ENCODE peak calls at places on chromosomes 3 and 15, in five cellular contexts. H is H1, S is neuronal stem cell, C is H9, W is mesenchymal stem cell. I is an unnamed sample.

GRCh38 chr3:171646357-171647133 is 163.7 kb downstream of the PLD1 start:
- DNase-seq in H (no peak), S (peak; percentile 9), C (no peak), W (peak; percentile 69), I (peak; percentile 15)

GRCh38 chr3:160447544-160447943 is 2.0 kb downstream of the TRIM59 start:
- DNase-seq in H (no peak), S (no peak), C (no peak), W (peak; percentile 68), I (no peak)

GRCh38 chr15:73021139-73021621 is 31.1 kb upstream of the NEO1 start:
- DNase-seq in H (peak; percentile 13), S (peak; percentile 65), C (peak; percentile 65), W (peak; percentile 11), I (no peak)

GRCh38 chr3:72907131-72907697 is 19.4 kb downstream of the GXYLT2 start:
- DNase-seq in H (no peak), S (no peak), C (no peak), W (no peak), I (no peak)

GRCh38 chr3:56878046-56878445 is 76.3 kb upstream of the ARHGEF3 start:
- DNase-seq in H (no peak), S (no peak), C (no peak), W (peak; percentile 19), I (no peak)

GRCh38 chr15:99564221-99565030 is 1.4 kb upstream of the MEF2A start:
- DNase-seq in H (no peak), S (no peak), C (peak; percentile 36), W (peak; percentile 50), I (no peak)

GRCh38 chr15:75927601-75928000 is 23.9 kb downstream of the FBXO22 start:
- DNase-seq in H (no peak), S (no peak), C (no peak), W (no peak), I (no peak)

GRCh38 chr3:194396897-194397756 is 1.9 kb downstream of the GP5 start:
- DNase-seq in H (no peak), S (no peak), C (peak; percentile 66), W (peak; percentile 49), I (no peak)

DNA sequence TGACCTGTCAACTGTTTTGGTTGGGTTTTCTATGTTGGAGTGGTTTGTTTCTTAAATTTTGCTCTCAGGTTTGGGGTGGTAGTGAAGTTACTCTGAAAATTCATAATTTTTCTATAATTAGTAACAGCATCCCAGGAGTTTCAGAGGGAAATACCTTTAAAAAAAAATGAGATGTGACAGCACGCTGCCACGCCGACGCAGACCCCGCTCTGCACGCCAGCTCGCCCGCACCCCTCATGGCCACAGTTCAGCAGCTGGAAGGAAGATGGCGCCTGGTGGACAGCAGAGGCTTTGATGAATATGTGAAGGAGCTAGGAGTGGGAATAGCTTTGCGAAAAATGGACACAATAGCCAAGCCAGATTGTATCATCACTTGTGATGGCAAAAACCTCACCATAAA is 34.6 kb downstream of the AKAP13 start:
- DNase-seq in H (no peak), S (no peak), C (no peak), W (no peak), I (no peak)
- H3K4me2 ChIP-seq in H (no peak overlapping the region), S (no peak overlapping the region), C (no peak overlapping the region), W (no peak overlapping the region), I (no peak overlapping the region)

GRCh38 chr3:7874116-7874515 is 627.5 kb upstream of the LMCD1 start:
- DNase-seq in H (no peak), S (no peak), C (no peak), W (no peak), I (peak; percentile 46)
- H2BK12ac ChIP-seq in H (no peak overlapping the region), S (no peak overlapping the region), C (no peak overlapping the region), W (no peak overlapping the region), I (no peak overlapping the region)

GRCh38 chr15:70505971-70506887 is 257.1 kb downstream of the UACA start:
- DNase-seq in H (no peak), S (no peak), C (peak; percentile 57), W (no peak), I (no peak)
- H3K4me2 ChIP-seq in H (peak overlapping the region; percentile 33), S (no peak overlapping the region), C (no peak overlapping the region), W (no peak overlapping the region), I (no peak overlapping the region)

GRCh38 chr3:187728248-187728647 is 17.0 kb downstream of the BCL6 start:
- DNase-seq in H (no peak), S (no peak), C (no peak), W (no peak), I (no peak)

GRCh38 chr3:187728930-187729583 is 16.2 kb downstream of the BCL6 start:
- DNase-seq in H (no peak), S (no peak), C (no peak), W (no peak), I (no peak)

GRCh38 chr3:187725653-187726370 is 19.5 kb downstream of the BCL6 start:
- DNase-seq in H (no peak), S (no peak), C (no peak), W (no peak), I (no peak)

GRCh38 chr3:187725218-187725617 is 20.1 kb downstream of the BCL6 start:
- DNase-seq in H (no peak), S (no peak), C (no peak), W (no peak), I (no peak)

DNA sequence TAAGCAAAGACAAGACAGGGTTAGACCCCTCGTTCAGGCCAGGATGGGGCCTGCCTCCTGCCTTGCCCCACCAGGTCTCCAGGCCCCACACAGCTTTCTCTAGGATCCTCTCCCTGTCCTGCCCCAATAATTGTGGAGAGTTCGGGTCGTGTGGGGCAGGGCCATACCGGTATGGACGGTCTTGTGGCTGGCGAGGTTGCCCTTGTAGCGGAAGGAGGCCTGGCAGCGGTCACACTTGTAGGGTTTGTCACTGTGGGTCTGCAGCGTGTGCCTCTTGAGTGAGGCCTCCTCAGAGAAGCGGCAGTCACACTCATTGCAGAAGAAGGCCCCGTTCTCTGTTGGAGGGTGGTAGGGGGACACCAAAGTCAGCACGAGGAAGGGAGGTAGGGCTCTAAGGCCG is 18.7 kb downstream of the BCL6 start:
- DNase-seq in H (no peak), S (no peak), C (no peak), W (no peak), I (no peak)
- H2BK12ac ChIP-seq in H (no peak overlapping the region), S (no peak overlapping the region), C (no peak overlapping the region), W (no peak overlapping the region), I (no peak overlapping the region)

DNA sequence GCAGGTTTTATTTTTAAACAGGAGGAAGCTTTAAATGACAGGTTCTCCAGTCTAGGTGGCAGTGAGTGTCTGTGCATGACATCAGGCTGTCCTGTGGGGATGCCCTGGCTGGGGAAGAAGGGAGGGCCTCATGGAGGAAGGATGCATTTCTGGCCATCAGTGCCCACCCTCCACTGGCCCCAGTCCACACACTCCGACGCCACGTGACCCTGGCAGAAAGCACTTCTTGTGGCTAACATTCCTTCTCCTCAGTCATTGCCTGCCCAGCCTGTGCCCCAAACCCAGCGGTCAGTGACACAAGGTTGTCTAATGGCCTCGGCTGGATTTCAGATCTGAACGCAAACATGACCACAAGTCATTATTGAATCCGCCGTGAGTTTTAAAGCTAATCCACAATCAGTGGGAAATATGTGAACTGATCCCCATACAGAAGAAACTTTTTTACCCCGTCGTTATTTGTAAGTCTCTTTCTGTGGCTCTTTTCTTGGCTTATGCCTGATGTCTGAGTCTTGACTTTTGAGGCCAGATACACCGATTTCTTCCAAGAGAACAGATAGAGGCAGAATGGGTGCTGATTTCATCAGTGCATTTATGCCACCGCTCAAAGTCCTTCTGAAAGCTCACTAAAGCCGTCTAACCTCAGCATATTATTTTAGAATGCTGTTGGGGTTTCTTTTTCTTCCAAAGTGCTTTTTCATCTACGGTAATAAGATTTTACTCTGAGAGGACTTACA is 17.3 kb upstream of the LRRK1 start:
- DNase-seq in H (no peak), S (no peak), C (peak; percentile 6), W (no peak), I (no peak)
- H3K4me2 ChIP-seq in H (no peak overlapping the region), S (no peak overlapping the region), C (no peak overlapping the region), W (no peak overlapping the region), I (no peak overlapping the region)

I was measured in trophoblast cell.